ENCODE peak calls at places on chromosome 3, in five cellular contexts. One of them, this sample, is unnamed.

GRCh38 chr3:152444029-152444641 is 175.4 kb downstream of the MBNL1 start:
- DNase-seq in osteocyte: no peak
- DNase-seq in right lobe of liver: no peak
- DNase-seq in fibroblast of pulmonary artery: peak; percentile 82
- DNase-seq in CD4-positive, alpha-beta T cell: no peak
- DNase-seq in this sample: no peak

GRCh38 chr3:129554356-129555120 is 11.6 kb downstream of the H1-8 start:
- DNase-seq in CD4-positive, alpha-beta T cell: no peak
- DNase-seq in fibroblast of pulmonary artery: no peak
- DNase-seq in osteocyte: no peak
- DNase-seq in right lobe of liver: no peak
- DNase-seq in this sample: no peak

GRCh38 chr3:174156200-174156599 is 702.9 kb upstream of the NAALADL2 start:
- DNase-seq in CD4-positive, alpha-beta T cell: no peak
- DNase-seq in right lobe of liver: no peak
- DNase-seq in osteocyte: no peak
- DNase-seq in fibroblast of pulmonary artery: peak; percentile 13
- DNase-seq in this sample: no peak

GRCh38 chr3:40790741-40791140 is 266.0 kb downstream of the ZNF621 start:
- DNase-seq in osteocyte: no peak
- DNase-seq in fibroblast of pulmonary artery: no peak
- DNase-seq in CD4-positive, alpha-beta T cell: no peak
- DNase-seq in right lobe of liver: no peak
- DNase-seq in this sample: no peak

GRCh38 chr3:101095703-101096102 is 102.5 kb upstream of the ABI3BP start:
- DNase-seq in osteocyte: no peak
- DNase-seq in fibroblast of pulmonary artery: no peak
- DNase-seq in CD4-positive, alpha-beta T cell: no peak
- DNase-seq in right lobe of liver: no peak
- DNase-seq in this sample: no peak

GRCh38 chr3:43243590-43244587 is 42.5 kb upstream of the SNRK start:
- DNase-seq in osteocyte: no peak
- DNase-seq in fibroblast of pulmonary artery: peak; percentile 50
- DNase-seq in CD4-positive, alpha-beta T cell: no peak
- DNase-seq in right lobe of liver: no peak
- DNase-seq in this sample: no peak

GRCh38 chr3:4752201-4753072 is 226.8 kb upstream of the BHLHE40 start:
- DNase-seq in CD4-positive, alpha-beta T cell: no peak
- DNase-seq in right lobe of liver: peak; percentile 58
- DNase-seq in osteocyte: no peak
- DNase-seq in fibroblast of pulmonary artery: no peak
- DNase-seq in this sample: no peak

GRCh38 chr3:17742837-17743659 is 617 bp upstream of the TBC1D5 start:
- DNase-seq in CD4-positive, alpha-beta T cell: no peak
- DNase-seq in fibroblast of pulmonary artery: no peak
- DNase-seq in right lobe of liver: no peak
- DNase-seq in osteocyte: no peak
- DNase-seq in this sample: no peak

GRCh38 chr3:119084371-119085069 is 49.9 kb upstream of the IGSF11 start:
- DNase-seq in fibroblast of pulmonary artery: no peak
- DNase-seq in right lobe of liver: no peak
- DNase-seq in osteocyte: no peak
- DNase-seq in CD4-positive, alpha-beta T cell: no peak
- DNase-seq in this sample: peak; percentile 83

GRCh38 chr3:88005066-88005465 is 53.7 kb downstream of the CGGBP1 start:
- DNase-seq in osteocyte: no peak
- DNase-seq in CD4-positive, alpha-beta T cell: no peak
- DNase-seq in right lobe of liver: no peak
- DNase-seq in fibroblast of pulmonary artery: peak; percentile 63
- DNase-seq in this sample: no peak

GRCh38 chr3:9183011-9183410 is 66.4 kb downstream of the SRGAP3 start:
- DNase-seq in osteocyte: no peak
- DNase-seq in fibroblast of pulmonary artery: no peak
- DNase-seq in right lobe of liver: no peak
- DNase-seq in CD4-positive, alpha-beta T cell: no peak
- DNase-seq in this sample: no peak

GRCh38 chr3:4522962-4523361 is 29.8 kb downstream of the ITPR1 start:
- DNase-seq in right lobe of liver: no peak
- DNase-seq in osteocyte: no peak
- DNase-seq in fibroblast of pulmonary artery: no peak
- DNase-seq in CD4-positive, alpha-beta T cell: no peak
- DNase-seq in this sample: no peak

GRCh38 chr3:162641317-162641716 is 1144.7 kb downstream of the OTOL1 start:
- DNase-seq in osteocyte: no peak
- DNase-seq in fibroblast of pulmonary artery: no peak
- DNase-seq in CD4-positive, alpha-beta T cell: no peak
- DNase-seq in right lobe of liver: no peak
- DNase-seq in this sample: no peak

GRCh38 chr3:99023590-99024192 is 122.2 kb upstream of the DCBLD2 start:
- DNase-seq in right lobe of liver: no peak
- DNase-seq in osteocyte: no peak
- DNase-seq in fibroblast of pulmonary artery: peak; percentile 72
- DNase-seq in CD4-positive, alpha-beta T cell: no peak
- DNase-seq in this sample: no peak

GRCh38 chr3:12286927-12287726 is 1.7 kb upstream of the PPARG start:
- DNase-seq in fibroblast of pulmonary artery: no peak
- DNase-seq in osteocyte: no peak
- DNase-seq in right lobe of liver: peak; percentile 67
- DNase-seq in CD4-positive, alpha-beta T cell: no peak
- DNase-seq in this sample: no peak

GRCh38 chr3:12191559-12191958 is 32.8 kb upstream of the TIMP4 start:
- DNase-seq in right lobe of liver: no peak
- DNase-seq in CD4-positive, alpha-beta T cell: no peak
- DNase-seq in fibroblast of pulmonary artery: no peak
- DNase-seq in osteocyte: no peak
- DNase-seq in this sample: no peak

GRCh38 chr3:126606021-126606420 is 47.3 kb upstream of the C3orf22 start:
- DNase-seq in fibroblast of pulmonary artery: no peak
- DNase-seq in CD4-positive, alpha-beta T cell: no peak
- DNase-seq in osteocyte: no peak
- DNase-seq in right lobe of liver: no peak
- DNase-seq in this sample: no peak

GRCh38 chr3:46114324-46114988 is 87.2 kb upstream of the XCR1 start:
- DNase-seq in osteocyte: no peak
- DNase-seq in fibroblast of pulmonary artery: peak; percentile 81
- DNase-seq in CD4-positive, alpha-beta T cell: no peak
- DNase-seq in right lobe of liver: no peak
- DNase-seq in this sample: no peak

GRCh38 chr3:11185564-11186317 is 31.4 kb downstream of the HRH1 start:
- DNase-seq in right lobe of liver: peak; percentile 75
- DNase-seq in CD4-positive, alpha-beta T cell: no peak
- DNase-seq in fibroblast of pulmonary artery: peak; percentile 98
- DNase-seq in osteocyte: no peak
- DNase-seq in this sample: no peak

GRCh38 chr3:102400142-102400541 is 34.7 kb upstream of the ZPLD1 start:
- DNase-seq in fibroblast of pulmonary artery: no peak
- DNase-seq in CD4-positive, alpha-beta T cell: no peak
- DNase-seq in right lobe of liver: no peak
- DNase-seq in osteocyte: no peak
- DNase-seq in this sample: no peak

GRCh38 chr3:151852074-151852811 is 21.2 kb upstream of the SUCNR1 start:
- DNase-seq in fibroblast of pulmonary artery: no peak
- DNase-seq in osteocyte: no peak
- DNase-seq in right lobe of liver: no peak
- DNase-seq in CD4-positive, alpha-beta T cell: no peak
- DNase-seq in this sample: no peak

GRCh38 chr3:178880274-178880673 is 191.3 kb downstream of the ZMAT3 start:
- DNase-seq in osteocyte: no peak
- DNase-seq in fibroblast of pulmonary artery: no peak
- DNase-seq in CD4-positive, alpha-beta T cell: no peak
- DNase-seq in right lobe of liver: no peak
- DNase-seq in this sample: no peak

GRCh38 chr3:192570757-192571156 is 156.6 kb downstream of the FGF12 start:
- DNase-seq in right lobe of liver: no peak
- DNase-seq in osteocyte: no peak
- DNase-seq in fibroblast of pulmonary artery: peak; percentile 18
- DNase-seq in CD4-positive, alpha-beta T cell: no peak
- DNase-seq in this sample: no peak

GRCh38 chr3:2652416-2652815 is 457.8 kb downstream of the IL5RA start:
- DNase-seq in osteocyte: no peak
- DNase-seq in fibroblast of pulmonary artery: no peak
- DNase-seq in CD4-positive, alpha-beta T cell: no peak
- DNase-seq in right lobe of liver: no peak
- DNase-seq in this sample: no peak

DNA sequence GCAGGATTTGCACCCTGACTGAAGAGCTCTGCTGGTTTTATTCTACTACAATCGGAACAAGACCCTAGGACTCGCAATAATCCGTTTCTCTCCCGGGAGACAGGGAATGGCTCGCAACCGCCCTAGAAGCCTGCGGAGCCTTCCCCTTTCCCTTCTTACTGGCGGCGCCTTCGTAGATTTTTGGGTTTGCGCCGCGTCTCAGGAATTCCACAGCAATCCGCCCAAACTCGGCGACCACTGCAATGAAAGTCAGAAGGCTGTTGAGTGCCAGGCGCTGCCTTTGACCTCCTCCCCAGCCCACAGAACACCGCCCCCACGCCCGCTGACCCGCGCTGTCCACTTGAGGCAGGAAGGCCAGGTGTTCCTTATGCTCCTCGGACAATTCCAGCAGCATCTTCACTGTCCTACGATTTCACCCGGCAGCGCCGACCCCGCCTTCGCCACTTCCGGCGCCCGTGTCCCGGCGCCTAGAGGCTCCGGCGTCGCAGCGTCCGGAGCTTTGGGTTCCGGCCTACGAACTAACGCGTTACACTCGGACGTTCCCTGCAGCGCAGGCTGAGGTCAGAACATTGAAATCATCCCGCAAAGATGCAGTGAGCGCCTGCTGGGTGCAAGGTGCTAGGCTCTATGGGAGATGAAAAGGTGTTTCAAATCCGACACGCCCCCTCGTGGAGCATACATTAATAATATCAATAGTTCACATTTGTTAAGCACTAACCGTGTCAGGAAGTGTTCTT is at the start of gene COMMD2:
- DNase-seq in fibroblast of pulmonary artery: peak; percentile 86
- DNase-seq in CD4-positive, alpha-beta T cell: peak; percentile 68
- DNase-seq in osteocyte: peak; percentile 87
- DNase-seq in right lobe of liver: peak; percentile 79
- DNase-seq in this sample: peak; percentile 90
- TF ChIP-seq CTCF in fibroblast of pulmonary artery: peak; percentile 21
- TF ChIP-seq CTCF in CD4-positive, alpha-beta T cell: peak; percentile 68
- TF ChIP-seq CTCF in osteocyte: peak; percentile 60
- TF ChIP-seq CTCF in right lobe of liver: peak; percentile 36
- TF ChIP-seq CTCF in this sample: peak; percentile 79

DNA sequence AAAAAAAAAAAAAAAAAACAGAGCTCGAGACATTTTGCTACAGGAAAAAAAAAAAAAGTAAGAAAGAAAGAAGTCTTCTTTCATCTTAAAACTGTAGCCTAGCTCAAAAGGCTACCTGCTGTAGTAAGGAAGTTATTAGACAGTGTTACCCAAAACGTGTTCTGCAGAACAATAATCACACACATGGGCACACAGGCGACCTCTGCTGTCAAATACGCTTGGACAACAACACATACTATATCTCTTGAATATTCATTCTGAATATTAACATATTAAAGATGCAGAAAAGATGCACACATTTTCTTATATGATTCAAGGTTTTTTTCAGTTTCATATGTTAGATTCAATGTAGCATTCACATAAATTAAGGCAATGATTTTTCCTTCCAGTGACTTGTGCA is 215.8 kb downstream of the ROBO1 start:
- DNase-seq in fibroblast of pulmonary artery: no peak
- DNase-seq in CD4-positive, alpha-beta T cell: no peak
- DNase-seq in right lobe of liver: no peak
- DNase-seq in osteocyte: no peak
- DNase-seq in this sample: no peak
- TF ChIP-seq CTCF in fibroblast of pulmonary artery: no peak
- TF ChIP-seq CTCF in CD4-positive, alpha-beta T cell: no peak
- TF ChIP-seq CTCF in right lobe of liver: no peak
- TF ChIP-seq CTCF in osteocyte: no peak
- TF ChIP-seq CTCF in this sample: no peak

GRCh38 chr3:32003380-32003779 is 21.8 kb downstream of the ZNF860 start:
- DNase-seq in fibroblast of pulmonary artery: no peak
- DNase-seq in osteocyte: no peak
- DNase-seq in right lobe of liver: no peak
- DNase-seq in CD4-positive, alpha-beta T cell: no peak
- DNase-seq in this sample: no peak

GRCh38 chr3:32002536-32003368 is 21.2 kb downstream of the ZNF860 start:
- DNase-seq in osteocyte: no peak
- DNase-seq in CD4-positive, alpha-beta T cell: no peak
- DNase-seq in fibroblast of pulmonary artery: no peak
- DNase-seq in right lobe of liver: no peak
- DNase-seq in this sample: no peak

GRCh38 chr3:32000877-32001276 is 19.3 kb downstream of the ZNF860 start:
- DNase-seq in CD4-positive, alpha-beta T cell: no peak
- DNase-seq in right lobe of liver: no peak
- DNase-seq in osteocyte: no peak
- DNase-seq in fibroblast of pulmonary artery: no peak
- DNase-seq in this sample: no peak

GRCh38 chr3:31999902-32000439 is 18.4 kb downstream of the ZNF860 start:
- DNase-seq in CD4-positive, alpha-beta T cell: no peak
- DNase-seq in osteocyte: no peak
- DNase-seq in fibroblast of pulmonary artery: no peak
- DNase-seq in right lobe of liver: no peak
- DNase-seq in this sample: no peak

DNA sequence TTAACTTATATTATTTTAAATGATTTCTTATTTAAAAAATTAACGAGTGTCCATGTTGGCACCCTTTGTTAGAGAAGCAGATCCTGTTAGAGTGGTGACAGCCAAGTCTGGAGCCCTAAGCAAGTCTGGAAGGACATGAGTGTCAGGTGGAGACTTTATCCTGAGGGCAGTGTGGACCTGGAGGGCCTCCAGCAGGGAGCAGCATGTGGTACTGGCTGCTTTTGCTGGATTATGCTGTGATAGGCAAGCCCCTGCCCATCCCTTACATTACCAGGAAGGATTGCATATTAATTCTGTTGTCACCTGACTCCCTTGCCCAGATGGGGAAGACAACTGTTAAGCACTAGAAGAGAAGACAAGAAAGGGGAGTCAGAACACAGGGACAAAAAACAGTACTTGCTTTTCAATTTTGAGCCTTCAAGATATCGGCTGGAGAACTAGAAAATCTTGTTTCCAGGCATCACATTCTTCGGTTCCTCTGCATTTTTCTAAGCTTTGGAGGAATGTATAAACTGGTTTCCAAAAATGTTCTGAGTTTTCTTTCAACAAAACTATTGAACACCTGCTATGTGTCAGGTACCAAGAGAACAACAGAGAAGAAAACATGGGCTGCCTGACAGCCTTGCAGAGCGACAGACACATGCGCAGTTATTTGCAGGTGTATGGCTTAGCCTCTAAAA is 22.7 kb downstream of the ZNF860 start:
- DNase-seq in right lobe of liver: no peak
- DNase-seq in osteocyte: no peak
- DNase-seq in CD4-positive, alpha-beta T cell: no peak
- DNase-seq in fibroblast of pulmonary artery: no peak
- DNase-seq in this sample: no peak
- TF ChIP-seq CTCF in right lobe of liver: no peak
- TF ChIP-seq CTCF in osteocyte: no peak
- TF ChIP-seq CTCF in CD4-positive, alpha-beta T cell: no peak
- TF ChIP-seq CTCF in fibroblast of pulmonary artery: no peak
- TF ChIP-seq CTCF in this sample: peak; percentile 38

GRCh38 chr3:164852866-164853265 is 225.4 kb downstream of the SI start:
- DNase-seq in osteocyte: no peak
- DNase-seq in CD4-positive, alpha-beta T cell: no peak
- DNase-seq in fibroblast of pulmonary artery: no peak
- DNase-seq in right lobe of liver: no peak
- DNase-seq in this sample: no peak

GRCh38 chr3:164851204-164851603 is 227.1 kb downstream of the SI start:
- DNase-seq in right lobe of liver: no peak
- DNase-seq in osteocyte: no peak
- DNase-seq in fibroblast of pulmonary artery: no peak
- DNase-seq in CD4-positive, alpha-beta T cell: no peak
- DNase-seq in this sample: no peak

GRCh38 chr3:164848922-164849321 is 229.4 kb downstream of the SI start:
- DNase-seq in fibroblast of pulmonary artery: no peak
- DNase-seq in right lobe of liver: no peak
- DNase-seq in osteocyte: no peak
- DNase-seq in CD4-positive, alpha-beta T cell: no peak
- DNase-seq in this sample: no peak

GRCh38 chr3:164851905-164852304 is 226.4 kb downstream of the SI start:
- DNase-seq in fibroblast of pulmonary artery: no peak
- DNase-seq in CD4-positive, alpha-beta T cell: no peak
- DNase-seq in osteocyte: no peak
- DNase-seq in right lobe of liver: no peak
- DNase-seq in this sample: no peak
- TF ChIP-seq CTCF in fibroblast of pulmonary artery: no peak
- TF ChIP-seq CTCF in CD4-positive, alpha-beta T cell: no peak
- TF ChIP-seq CTCF in osteocyte: no peak
- TF ChIP-seq CTCF in right lobe of liver: no peak
- TF ChIP-seq CTCF in this sample: no peak